ENCODE peak calls at places on chromosomes 11 and 22, in five cellular contexts. Q is cardiac muscle cell, H is hepatic stellate cell, I is neuronal stem cell, B is GM10248. T is an unnamed sample.

GRCh38 chr11:125457814-125458343 is 38.2 kb downstream of the FEZ1 start:
- DNase-seq in I (no peak), H (peak; percentile 81), Q (peak; percentile 89), B (no peak), T (peak; percentile 23)

GRCh38 chr11:78063440-78064181 is at the start of gene THRSP:
- DNase-seq in I (no peak), H (no peak), Q (no peak), B (no peak), T (no peak)

GRCh38 chr11:62707277-62707771 is at the start of the genes BSCL2 and GNG3:
- DNase-seq in H (no peak), I (peak; percentile 79), Q (no peak), B (no peak), T (peak; percentile 91)

GRCh38 chr22:45496451-45496941 is 6.2 kb upstream of the FBLN1 start:
- DNase-seq in I (no peak), B (no peak), Q (no peak), H (no peak), T (no peak)

GRCh38 chr11:130180491-130180890 is 20.9 kb downstream of the ST14 start:
- DNase-seq in Q (no peak), H (no peak), B (peak; percentile 61), I (no peak), T (no peak)

GRCh38 chr11:61369372-61370348 is 7.5 kb downstream of the TMEM138 start:
- DNase-seq in B (peak; percentile 34), I (no peak), H (peak; percentile 49), Q (peak; percentile 97), T (no peak)

GRCh38 chr11:9752091-9752490 is 88.2 kb downstream of the SWAP70 start:
- DNase-seq in Q (peak; percentile 55), H (no peak), I (no peak), B (no peak), T (no peak)

GRCh38 chr11:9594267-9595046 is 21.0 kb downstream of the WEE1 start:
- DNase-seq in Q (no peak), H (no peak), B (no peak), I (no peak), T (no peak)

GRCh38 chr11:130601141-130601540 is 152.7 kb downstream of the ADAMTS15 start:
- DNase-seq in H (peak; percentile 55), B (no peak), Q (peak; percentile 93), I (no peak), T (peak; percentile 26)

GRCh38 chr11:118247041-118247440 is 5.1 kb downstream of the MPZL3 start:
- DNase-seq in I (no peak), Q (no peak), B (no peak), H (no peak), T (no peak)

GRCh38 chr11:23509023-23509422 is 648.7 kb upstream of the CCDC179 start:
- DNase-seq in B (no peak), I (no peak), H (no peak), Q (peak; percentile 3), T (no peak)

GRCh38 chr11:81870066-81870412 is 863.6 kb downstream of the FAM181B start:
- DNase-seq in Q (no peak), H (no peak), I (no peak), B (no peak), T (no peak)

GRCh38 chr22:30307026-30307574 is 17.8 kb upstream of the CASTOR1 start:
- DNase-seq in I (no peak), Q (no peak), H (no peak), B (no peak), T (no peak)

GRCh38 chr11:30255637-30256036 is 24.8 kb downstream of the FSHB start:
- DNase-seq in B (no peak), H (no peak), Q (no peak), I (no peak), T (no peak)

GRCh38 chr11:100922116-100922515 is 207.5 kb downstream of the PGR start:
- DNase-seq in H (no peak), Q (no peak), B (no peak), I (no peak), T (no peak)

GRCh38 chr11:42595856-42596255 is 715.9 kb upstream of the API5 start:
- DNase-seq in H (no peak), B (no peak), Q (no peak), I (peak; percentile 5), T (no peak)

GRCh38 chr22:49976439-49977175 is 16.0 kb downstream of the PIM3 start:
- DNase-seq in Q (no peak), B (peak; percentile 75), I (no peak), H (no peak), T (no peak)

GRCh38 chr11:12264361-12264760 is 113.0 kb upstream of the PARVA start:
- DNase-seq in I (no peak), B (no peak), Q (no peak), H (no peak), T (no peak)

GRCh38 chr11:27861706-27862430 is 161.6 kb upstream of the BDNF start:
- DNase-seq in I (no peak), Q (peak; percentile 86), B (no peak), H (peak; percentile 53), T (no peak)

GRCh38 chr11:23974046-23974445 is 522.8 kb upstream of the LUZP2 start:
- DNase-seq in Q (no peak), H (no peak), B (no peak), I (peak; percentile 24), T (no peak)

GRCh38 chr11:57781529-57781943 is 19.9 kb downstream of the CTNND1 start:
- DNase-seq in I (no peak), H (no peak), Q (no peak), B (no peak), T (no peak)

GRCh38 chr11:8267831-8268529 is 4.3 kb upstream of the LMO1 start:
- DNase-seq in I (no peak), B (no peak), H (no peak), Q (peak; percentile 12), T (peak; percentile 49)

GRCh38 chr22:36087784-36088183 is 59.2 kb upstream of the RBFOX2 start:
- DNase-seq in H (no peak), Q (no peak), I (no peak), B (no peak), T (no peak)

GRCh38 chr11:11677672-11678356 is 56.0 kb upstream of the GALNT18 start:
- DNase-seq in B (no peak), Q (no peak), I (no peak), H (no peak), T (no peak)

GRCh38 chr11:74462009-74462408 is 5.3 kb downstream of the KCNE3 start:
- DNase-seq in B (no peak), Q (peak; percentile 89), I (no peak), H (no peak), T (no peak)

GRCh38 chr22:20080776-20081654 is 974 bp downstream of the DGCR8 start:
- DNase-seq in H (peak; percentile 57), B (no peak), I (peak; percentile 45), Q (peak; percentile 57), T (peak; percentile 32)

GRCh38 chr11:120549346-120549745 is 37.8 kb downstream of the GRIK4 start:
- DNase-seq in H (no peak), I (no peak), Q (no peak), B (no peak), T (no peak)

GRCh38 chr11:10038916-10039315 is 255.1 kb downstream of the SBF2 start:
- DNase-seq in B (no peak), Q (peak; percentile 64), H (no peak), I (no peak), T (no peak)

GRCh38 chr11:65537620-65538231 is 12.8 kb downstream of the SCYL1 start:
- DNase-seq in B (no peak), I (no peak), Q (no peak), H (no peak), T (no peak)

GRCh38 chr22:25166266-25167056 is 33.2 kb upstream of the CRYBB3 start:
- DNase-seq in H (no peak), Q (no peak), I (no peak), B (no peak), T (no peak)

GRCh38 chr22:49934144-49934890 is 15.9 kb downstream of the CRELD2 start:
- DNase-seq in I (no peak), B (no peak), Q (no peak), H (no peak), T (no peak)